ENCODE peak calls at places on chromosomes 11 and 22, in six cellular contexts. One of them, this sample, is unnamed.

GRCh38 chr11:34492806-34493414 is 20.7 kb downstream of the ELF5 start:
- DNase-seq in tibial nerve: peak
- DNase-seq in NCI-H2081: peak
- DNase-seq in EL: peak
- DNase-seq in EH: peak
- DNase-seq in CD8-positive, alpha-beta memory T cell: no peak
- DNase-seq in this sample: peak

GRCh38 chr22:27991586-27992293 is 72.7 kb upstream of the PITPNB start:
- DNase-seq in tibial nerve: no peak
- DNase-seq in NCI-H2081: no peak
- DNase-seq in EL: no peak
- DNase-seq in EH: no peak
- DNase-seq in CD8-positive, alpha-beta memory T cell: no peak
- DNase-seq in this sample: no peak

GRCh38 chr11:75270896-75271415 is 30.4 kb downstream of the TPBGL start:
- DNase-seq in tibial nerve: no peak
- DNase-seq in NCI-H2081: peak
- DNase-seq in EL: peak
- DNase-seq in EH: peak
- DNase-seq in CD8-positive, alpha-beta memory T cell: no peak
- DNase-seq in this sample: no peak

GRCh38 chr11:124109377-124109776 is 5.9 kb upstream of the VWA5A start:
- DNase-seq in tibial nerve: no peak
- DNase-seq in NCI-H2081: no peak
- DNase-seq in EL: no peak
- DNase-seq in EH: no peak
- DNase-seq in CD8-positive, alpha-beta memory T cell: no peak
- DNase-seq in this sample: no peak

GRCh38 chr11:73866586-73866996 is 10.1 kb downstream of the COA4 start:
- DNase-seq in tibial nerve: no peak
- DNase-seq in NCI-H2081: no peak
- DNase-seq in EL: peak
- DNase-seq in EH: peak
- DNase-seq in CD8-positive, alpha-beta memory T cell: no peak
- DNase-seq in this sample: no peak

GRCh38 chr11:35214792-35215193 is 75.8 kb downstream of the CD44 start:
- DNase-seq in tibial nerve: no peak
- DNase-seq in NCI-H2081: no peak
- DNase-seq in EL: peak
- DNase-seq in EH: peak
- DNase-seq in CD8-positive, alpha-beta memory T cell: no peak
- DNase-seq in this sample: no peak

GRCh38 chr22:27834364-27835185 is 33.0 kb upstream of the MN1 start:
- DNase-seq in tibial nerve: no peak
- DNase-seq in NCI-H2081: no peak
- DNase-seq in EL: no peak
- DNase-seq in EH: no peak
- DNase-seq in CD8-positive, alpha-beta memory T cell: no peak
- DNase-seq in this sample: no peak

GRCh38 chr22:28027453-28028448 is 108.7 kb upstream of the PITPNB start:
- DNase-seq in tibial nerve: no peak
- DNase-seq in NCI-H2081: no peak
- DNase-seq in EL: no peak
- DNase-seq in EH: no peak
- DNase-seq in CD8-positive, alpha-beta memory T cell: no peak
- DNase-seq in this sample: no peak

This sample was measured in substantia nigra.